ENCODE peak calls at places on chromosomes 13 and 19, in six cellular contexts. One of them, this sample, is unnamed.

GRCh38 chr13:21078501-21078900 is 17.1 kb upstream of the LATS2 start:
- DNase-seq in H54: no peak
- DNase-seq in heart left ventricle: no peak
- DNase-seq in uterus: no peak
- DNase-seq in adrenal gland: no peak
- DNase-seq in GM12878: no peak
- DNase-seq in this sample: no peak

GRCh38 chr19:35596366-35596999 is 10.5 kb downstream of the PMIS2 start:
- DNase-seq in uterus: no peak
- DNase-seq in heart left ventricle: no peak
- DNase-seq in GM12878: peak; percentile 51
- DNase-seq in adrenal gland: no peak
- DNase-seq in H54: peak; percentile 44
- DNase-seq in this sample: peak; percentile 57

GRCh38 chr19:17296278-17296677 is 6.9 kb downstream of the ABHD8 start:
- DNase-seq in adrenal gland: peak; percentile 73
- DNase-seq in H54: peak; percentile 80
- DNase-seq in GM12878: no peak
- DNase-seq in uterus: no peak
- DNase-seq in heart left ventricle: no peak
- DNase-seq in this sample: no peak

GRCh38 chr19:4730740-4731171 is 7.1 kb upstream of the DPP9 start:
- DNase-seq in H54: no peak
- DNase-seq in adrenal gland: no peak
- DNase-seq in GM12878: no peak
- DNase-seq in uterus: no peak
- DNase-seq in heart left ventricle: no peak
- DNase-seq in this sample: no peak

GRCh38 chr13:49812806-49813205 is 20.3 kb upstream of the KPNA3 start:
- DNase-seq in GM12878: no peak
- DNase-seq in adrenal gland: no peak
- DNase-seq in uterus: no peak
- DNase-seq in heart left ventricle: no peak
- DNase-seq in H54: no peak
- DNase-seq in this sample: no peak

GRCh38 chr13:88086577-88086976 is 415.4 kb downstream of the SLITRK5 start:
- DNase-seq in GM12878: no peak
- DNase-seq in heart left ventricle: no peak
- DNase-seq in adrenal gland: no peak
- DNase-seq in H54: no peak
- DNase-seq in uterus: no peak
- DNase-seq in this sample: no peak

GRCh38 chr19:33286899-33287298 is 15.4 kb downstream of the CEBPA start:
- DNase-seq in GM12878: no peak
- DNase-seq in uterus: no peak
- DNase-seq in adrenal gland: no peak
- DNase-seq in heart left ventricle: no peak
- DNase-seq in H54: no peak
- DNase-seq in this sample: no peak

GRCh38 chr13:109145631-109146030 is 516.2 kb downstream of the MYO16 start:
- DNase-seq in H54: peak; percentile 77
- DNase-seq in heart left ventricle: no peak
- DNase-seq in GM12878: no peak
- DNase-seq in uterus: no peak
- DNase-seq in adrenal gland: peak; percentile 52
- DNase-seq in this sample: no peak

GRCh38 chr13:93116809-93117208 is 109.8 kb upstream of the GPC6 start:
- DNase-seq in heart left ventricle: no peak
- DNase-seq in adrenal gland: no peak
- DNase-seq in GM12878: no peak
- DNase-seq in H54: no peak
- DNase-seq in uterus: no peak
- DNase-seq in this sample: no peak

GRCh38 chr13:26742691-26743358 is 17.8 kb downstream of the GPR12 start:
- DNase-seq in adrenal gland: no peak
- DNase-seq in H54: no peak
- DNase-seq in uterus: no peak
- DNase-seq in heart left ventricle: no peak
- DNase-seq in GM12878: no peak
- DNase-seq in this sample: no peak

GRCh38 chr19:54462072-54462712 is 1.4 kb downstream of the LENG9 start:
- DNase-seq in uterus: no peak
- DNase-seq in GM12878: no peak
- DNase-seq in H54: no peak
- DNase-seq in adrenal gland: peak; percentile 37
- DNase-seq in heart left ventricle: no peak
- DNase-seq in this sample: no peak

GRCh38 chr19:532578-533484 is 1.3 kb downstream of the CDC34 start:
- DNase-seq in uterus: peak; percentile 81
- DNase-seq in adrenal gland: peak; percentile 86
- DNase-seq in heart left ventricle: peak; percentile 86
- DNase-seq in H54: peak; percentile 69
- DNase-seq in GM12878: no peak
- DNase-seq in this sample: no peak

GRCh38 chr13:25874907-25875306 is 176.9 kb downstream of the SHISA2 start:
- DNase-seq in H54: no peak
- DNase-seq in heart left ventricle: no peak
- DNase-seq in adrenal gland: no peak
- DNase-seq in uterus: no peak
- DNase-seq in GM12878: no peak
- DNase-seq in this sample: no peak

GRCh38 chr13:33536639-33537425 is 251.3 kb upstream of the STARD13 start:
- DNase-seq in H54: no peak
- DNase-seq in uterus: no peak
- DNase-seq in heart left ventricle: no peak
- DNase-seq in adrenal gland: no peak
- DNase-seq in GM12878: no peak
- DNase-seq in this sample: no peak

GRCh38 chr19:6062274-6062673 is 48.0 kb downstream of the RFX2 start:
- DNase-seq in adrenal gland: peak; percentile 77
- DNase-seq in uterus: peak; percentile 41
- DNase-seq in GM12878: no peak
- DNase-seq in H54: no peak
- DNase-seq in heart left ventricle: peak; percentile 71
- DNase-seq in this sample: no peak

GRCh38 chr13:101631403-101631802 is 178.9 kb downstream of the ITGBL1 start:
- DNase-seq in H54: no peak
- DNase-seq in adrenal gland: no peak
- DNase-seq in uterus: no peak
- DNase-seq in heart left ventricle: no peak
- DNase-seq in GM12878: no peak
- DNase-seq in this sample: no peak

GRCh38 chr19:29492761-29493160 is 33.0 kb upstream of the VSTM2B start:
- DNase-seq in heart left ventricle: no peak
- DNase-seq in H54: no peak
- DNase-seq in adrenal gland: no peak
- DNase-seq in GM12878: no peak
- DNase-seq in uterus: no peak
- DNase-seq in this sample: no peak

GRCh38 chr19:56639217-56639616 is 3.7 kb upstream of the SMIM17 start:
- DNase-seq in adrenal gland: no peak
- DNase-seq in uterus: no peak
- DNase-seq in GM12878: no peak
- DNase-seq in heart left ventricle: no peak
- DNase-seq in H54: no peak
- DNase-seq in this sample: no peak

GRCh38 chr19:33221641-33222040 is 4.0 kb downstream of the SLC7A10 start:
- DNase-seq in GM12878: no peak
- DNase-seq in adrenal gland: no peak
- DNase-seq in heart left ventricle: no peak
- DNase-seq in uterus: no peak
- DNase-seq in H54: peak; percentile 73
- DNase-seq in this sample: no peak

GRCh38 chr13:25978961-25979360 is 72.9 kb downstream of the SHISA2 start:
- DNase-seq in uterus: no peak
- DNase-seq in adrenal gland: no peak
- DNase-seq in H54: no peak
- DNase-seq in GM12878: no peak
- DNase-seq in heart left ventricle: no peak
- DNase-seq in this sample: no peak

GRCh38 chr13:25872871-25873607 is 178.8 kb downstream of the SHISA2 start:
- DNase-seq in H54: no peak
- DNase-seq in uterus: no peak
- DNase-seq in adrenal gland: no peak
- DNase-seq in GM12878: no peak
- DNase-seq in heart left ventricle: no peak
- DNase-seq in this sample: no peak

GRCh38 chr19:56748443-56748842 is 76.9 kb upstream of the ZNF835 start:
- DNase-seq in GM12878: no peak
- DNase-seq in uterus: no peak
- DNase-seq in heart left ventricle: no peak
- DNase-seq in H54: peak; percentile 52
- DNase-seq in adrenal gland: peak; percentile 39
- DNase-seq in this sample: no peak

DNA sequence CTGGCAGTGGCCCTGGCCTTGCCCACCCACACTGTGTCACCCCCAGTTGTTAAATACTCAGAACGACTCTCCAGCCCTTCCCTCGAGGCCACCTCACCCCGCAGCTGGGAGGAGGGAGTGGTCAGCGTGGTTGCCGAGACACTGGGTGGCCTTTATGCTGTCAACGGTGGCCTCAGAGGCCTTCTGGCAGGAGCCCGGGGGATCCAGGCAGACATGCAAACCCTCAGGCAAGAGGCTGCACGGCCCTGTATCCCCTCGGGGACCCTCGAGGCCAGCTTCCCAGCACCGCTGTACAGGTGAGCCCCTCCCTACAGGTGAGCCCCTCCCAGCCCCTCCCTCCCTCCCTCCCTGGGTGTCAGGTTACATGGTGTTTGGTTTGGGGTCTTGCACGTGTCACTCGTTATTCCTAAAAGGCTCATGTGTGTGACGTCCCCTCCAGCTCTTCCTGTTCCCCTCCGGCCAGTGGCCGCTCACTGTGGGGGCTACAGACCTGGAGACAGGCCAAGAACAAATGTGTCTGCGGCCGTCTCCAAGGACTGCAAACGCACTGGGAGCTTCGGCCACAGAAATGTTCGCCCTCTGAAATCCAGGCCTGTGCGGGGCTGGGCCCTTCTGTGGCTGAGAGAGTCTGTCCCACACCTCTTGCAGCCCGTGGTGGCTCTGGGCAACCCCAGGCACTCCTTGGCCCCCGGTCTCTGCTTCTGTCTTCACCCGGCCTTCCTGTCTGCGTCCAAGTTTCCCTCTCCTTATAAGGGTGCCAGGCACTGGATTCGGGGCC is at the start of gene TEKTIP1:
- DNase-seq in heart left ventricle: no peak
- DNase-seq in H54: peak; percentile 65
- DNase-seq in adrenal gland: peak; percentile 53
- DNase-seq in uterus: no peak
- DNase-seq in GM12878: no peak
- DNase-seq in this sample: no peak
- TF ChIP-seq POLR2A in heart left ventricle: no peak
- TF ChIP-seq POLR2A in H54: no peak
- TF ChIP-seq POLR2A in adrenal gland: no peak
- TF ChIP-seq POLR2A in uterus: no peak
- TF ChIP-seq POLR2A in GM12878: no peak
- TF ChIP-seq POLR2A in this sample: no peak

GRCh38 chr19:1875646-1876493 is 9.4 kb downstream of the ABHD17A start:
- DNase-seq in uterus: peak; percentile 88
- DNase-seq in H54: peak; percentile 89
- DNase-seq in heart left ventricle: peak; percentile 93
- DNase-seq in adrenal gland: peak; percentile 90
- DNase-seq in GM12878: peak; percentile 51
- DNase-seq in this sample: peak; percentile 93
- TF ChIP-seq POLR2A in uterus: peak; percentile 91
- TF ChIP-seq POLR2A in H54: peak; percentile 92
- TF ChIP-seq POLR2A in heart left ventricle: peak; percentile 93
- TF ChIP-seq POLR2A in adrenal gland: peak; percentile 98
- TF ChIP-seq POLR2A in GM12878: peak; percentile 96
- TF ChIP-seq POLR2A in this sample: peak; percentile 89

GRCh38 chr19:55598034-55598433 is 1.3 kb downstream of the FIZ1 start:
- DNase-seq in heart left ventricle: no peak
- DNase-seq in adrenal gland: no peak
- DNase-seq in H54: no peak
- DNase-seq in uterus: no peak
- DNase-seq in GM12878: no peak
- DNase-seq in this sample: no peak

GRCh38 chr19:55597493-55597892 is 1.8 kb downstream of the FIZ1 start:
- DNase-seq in GM12878: no peak
- DNase-seq in adrenal gland: no peak
- DNase-seq in heart left ventricle: no peak
- DNase-seq in uterus: peak; percentile 32
- DNase-seq in H54: no peak
- DNase-seq in this sample: no peak

GRCh38 chr19:55599468-55600335 is at the start of the genes FIZ1 and ZNF524:
- DNase-seq in H54: peak; percentile 98
- DNase-seq in GM12878: peak; percentile 95
- DNase-seq in heart left ventricle: peak; percentile 99
- DNase-seq in uterus: peak; percentile 99
- DNase-seq in adrenal gland: peak; percentile 99
- DNase-seq in this sample: peak; percentile 84

GRCh38 chr19:55600336-55601028 is 394 bp downstream of the ZNF524 start:
- DNase-seq in H54: peak; percentile 75
- DNase-seq in heart left ventricle: peak; percentile 83
- DNase-seq in GM12878: no peak
- DNase-seq in adrenal gland: no peak
- DNase-seq in uterus: peak; percentile 77
- DNase-seq in this sample: peak; percentile 74

GRCh38 chr19:55598719-55599467 is 424 bp downstream of the FIZ1 start:
- DNase-seq in uterus: peak; percentile 95
- DNase-seq in H54: peak; percentile 98
- DNase-seq in heart left ventricle: peak; percentile 95
- DNase-seq in adrenal gland: peak; percentile 96
- DNase-seq in GM12878: peak; percentile 82
- DNase-seq in this sample: peak; percentile 78
- TF ChIP-seq POLR2A in uterus: peak; percentile 50
- TF ChIP-seq POLR2A in H54: no peak
- TF ChIP-seq POLR2A in heart left ventricle: peak; percentile 58
- TF ChIP-seq POLR2A in adrenal gland: peak; percentile 37
- TF ChIP-seq POLR2A in GM12878: peak; percentile 50
- TF ChIP-seq POLR2A in this sample: no peak

GRCh38 chr13:47962237-47962636 is 38.8 kb downstream of the SUCLA2 start:
- DNase-seq in GM12878: no peak
- DNase-seq in adrenal gland: no peak
- DNase-seq in heart left ventricle: no peak
- DNase-seq in uterus: no peak
- DNase-seq in H54: no peak
- DNase-seq in this sample: no peak
- TF ChIP-seq POLR2A in GM12878: no peak
- TF ChIP-seq POLR2A in adrenal gland: no peak
- TF ChIP-seq POLR2A in heart left ventricle: no peak
- TF ChIP-seq POLR2A in uterus: no peak
- TF ChIP-seq POLR2A in H54: no peak
- TF ChIP-seq POLR2A in this sample: no peak

DNA sequence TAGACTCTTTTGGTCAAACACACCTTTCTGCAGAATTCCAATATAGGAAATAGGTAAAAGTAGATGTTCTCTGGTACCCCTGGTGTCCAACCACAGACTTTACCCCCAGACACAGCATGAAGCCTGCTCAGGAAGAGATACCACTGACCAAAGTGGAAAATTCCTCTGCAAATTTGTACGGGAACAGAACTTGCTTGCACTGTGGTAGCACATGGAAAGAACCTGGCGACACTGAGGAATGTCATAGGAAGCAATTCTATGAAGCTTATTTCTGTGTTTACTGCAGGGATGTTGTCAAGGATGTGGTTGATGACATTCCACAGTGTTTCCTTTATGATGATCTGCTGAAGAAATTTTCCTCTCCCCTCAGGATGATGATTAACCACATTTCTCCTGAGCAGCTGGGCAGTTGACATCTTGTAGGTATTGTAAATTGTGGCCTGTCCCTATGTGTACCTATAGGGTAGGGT is 48.9 kb upstream of the TNFSF11 start:
- DNase-seq in H54: no peak
- DNase-seq in heart left ventricle: no peak
- DNase-seq in GM12878: no peak
- DNase-seq in adrenal gland: no peak
- DNase-seq in uterus: no peak
- DNase-seq in this sample: no peak
- TF ChIP-seq POLR2A in H54: no peak
- TF ChIP-seq POLR2A in heart left ventricle: no peak
- TF ChIP-seq POLR2A in GM12878: no peak
- TF ChIP-seq POLR2A in adrenal gland: no peak
- TF ChIP-seq POLR2A in uterus: no peak
- TF ChIP-seq POLR2A in this sample: no peak